ENCODE peak calls at places on chromosome 15, in four cellular contexts. N is stimulated activated naive B cell treated with anti-CD40 and anti-IgM and Interleukin-4, amounts not matched to agents 10 μg/mL and 1 μg/mL and 100 μg/mL, for 72 hours; V is foreskin keratinocyte; J is naive thymus-derived CD4-positive, alpha-beta T cell. I is an unnamed sample.

GRCh38 chr15:73746883-73747282 is 6.3 kb downstream of the INSYN1 start:
- DNase-seq in N (no peak), J (no peak), V (no peak), I (peak)

GRCh38 chr15:80906159-80906775 is 83.4 kb downstream of the MESD start:
- DNase-seq in J (no peak), N (no peak), V (no peak), I (no peak)

GRCh38 chr15:65303687-65304392 is 637 bp upstream of the RNU5B-1 start:
- DNase-seq in V (peak), J (no peak), N (peak), I (peak)

GRCh38 chr15:84669726-84670125 is 11.7 kb upstream of the NMB start:
- DNase-seq in N (no peak), J (no peak), V (no peak), I (no peak)

GRCh38 chr15:37900286-37901221 is 33.9 kb upstream of the TMCO5A start:
- DNase-seq in V (peak), N (no peak), J (no peak), I (peak)

GRCh38 chr15:68333775-68334470 is 56.4 kb downstream of the FEM1B start:
- DNase-seq in V (no peak), N (no peak), J (no peak), I (peak)

GRCh38 chr15:64599226-64599625 is 138.8 kb downstream of the ZNF609 start:
- DNase-seq in J (no peak), N (no peak), V (no peak), I (no peak)

GRCh38 chr15:46892621-46893160 is 824.6 kb upstream of the SEMA6D start:
- DNase-seq in N (no peak), J (no peak), V (peak), I (no peak)

GRCh38 chr15:68015244-68015643 is 38.9 kb upstream of the PIAS1 start:
- DNase-seq in J (no peak), N (no peak), V (no peak), I (no peak)

GRCh38 chr15:95446854-95447253 is 883.6 kb upstream of the NR2F2 start:
- DNase-seq in V (no peak), J (peak), N (no peak), I (peak)

GRCh38 chr15:101694261-101694660 is 30.0 kb downstream of the TARS3 start:
- DNase-seq in J (no peak), N (no peak), V (no peak), I (no peak)

GRCh38 chr15:60972301-60972700 is 256.8 kb downstream of the RORA start:
- DNase-seq in V (peak), N (no peak), J (no peak), I (peak)

I was measured in dermis blood vessel endothelial cell.